ENCODE peak calls at places on chromosomes 4 and X, in seven cellular contexts. One of them, this sample, is unnamed.

GRCh38 chrX:105821471-105822081 is 763 bp upstream of the NRK start:
- DNase-seq in HCEC 1CT: no peak
- DNase-seq in NCI-H1417: no peak
- DNase-seq in RWPE1: peak
- DNase-seq in AG04450: peak
- DNase-seq in WTC11: peak
- DNase-seq in CD8-positive, alpha-beta T cell: no peak
- DNase-seq in this sample: no peak

GRCh38 chrX:24190500-24191156 is 41.1 kb downstream of the ZFX start:
- DNase-seq in CD8-positive, alpha-beta T cell: no peak
- DNase-seq in HCEC 1CT: peak
- DNase-seq in RWPE1: no peak
- DNase-seq in WTC11: no peak
- DNase-seq in AG04450: peak
- DNase-seq in NCI-H1417: no peak
- DNase-seq in this sample: peak

GRCh38 chr4:42327323-42327722 is 70.0 kb upstream of the SHISA3 start:
- DNase-seq in CD8-positive, alpha-beta T cell: no peak
- DNase-seq in RWPE1: no peak
- DNase-seq in NCI-H1417: no peak
- DNase-seq in AG04450: no peak
- DNase-seq in WTC11: no peak
- DNase-seq in HCEC 1CT: no peak
- DNase-seq in this sample: no peak

GRCh38 chr4:78775278-78776030 is 696 bp upstream of the BMP2K start:
- DNase-seq in CD8-positive, alpha-beta T cell: peak
- DNase-seq in NCI-H1417: peak
- DNase-seq in WTC11: peak
- DNase-seq in HCEC 1CT: peak
- DNase-seq in AG04450: no peak
- DNase-seq in RWPE1: peak
- DNase-seq in this sample: peak

GRCh38 chr4:38313999-38314561 is 349.9 kb upstream of the KLF3 start:
- DNase-seq in AG04450: no peak
- DNase-seq in NCI-H1417: no peak
- DNase-seq in WTC11: no peak
- DNase-seq in HCEC 1CT: peak
- DNase-seq in RWPE1: peak
- DNase-seq in CD8-positive, alpha-beta T cell: no peak
- DNase-seq in this sample: peak

GRCh38 chr4:76539979-76540378 is 105.0 kb downstream of the SHROOM3 start:
- DNase-seq in NCI-H1417: no peak
- DNase-seq in AG04450: no peak
- DNase-seq in RWPE1: no peak
- DNase-seq in HCEC 1CT: no peak
- DNase-seq in CD8-positive, alpha-beta T cell: no peak
- DNase-seq in WTC11: peak
- DNase-seq in this sample: peak

GRCh38 chr4:67030636-67031035 is 514.7 kb downstream of the CENPC start:
- DNase-seq in NCI-H1417: no peak
- DNase-seq in HCEC 1CT: no peak
- DNase-seq in RWPE1: no peak
- DNase-seq in CD8-positive, alpha-beta T cell: no peak
- DNase-seq in AG04450: no peak
- DNase-seq in WTC11: no peak
- DNase-seq in this sample: no peak

GRCh38 chrX:116863029-116863428 is 400.3 kb upstream of the CT83 start:
- DNase-seq in RWPE1: no peak
- DNase-seq in CD8-positive, alpha-beta T cell: no peak
- DNase-seq in HCEC 1CT: no peak
- DNase-seq in AG04450: no peak
- DNase-seq in WTC11: no peak
- DNase-seq in NCI-H1417: no peak
- DNase-seq in this sample: no peak

GRCh38 chrX:5672099-5672498 is 556.6 kb downstream of the NLGN4X start:
- DNase-seq in NCI-H1417: no peak
- DNase-seq in WTC11: no peak
- DNase-seq in RWPE1: no peak
- DNase-seq in AG04450: no peak
- DNase-seq in HCEC 1CT: no peak
- DNase-seq in CD8-positive, alpha-beta T cell: no peak
- DNase-seq in this sample: no peak

GRCh38 chr4:19850909-19851308 is 400.8 kb upstream of the SLIT2 start:
- DNase-seq in RWPE1: peak
- DNase-seq in HCEC 1CT: peak
- DNase-seq in NCI-H1417: no peak
- DNase-seq in CD8-positive, alpha-beta T cell: no peak
- DNase-seq in WTC11: no peak
- DNase-seq in AG04450: peak
- DNase-seq in this sample: peak

GRCh38 chr4:15755321-15755750 is 22.8 kb upstream of the CD38 start:
- DNase-seq in CD8-positive, alpha-beta T cell: no peak
- DNase-seq in NCI-H1417: no peak
- DNase-seq in AG04450: peak
- DNase-seq in HCEC 1CT: peak
- DNase-seq in WTC11: no peak
- DNase-seq in RWPE1: no peak
- DNase-seq in this sample: peak

GRCh38 chr4:102299302-102299701 is 46.0 kb downstream of the SLC39A8 start:
- DNase-seq in AG04450: no peak
- DNase-seq in CD8-positive, alpha-beta T cell: no peak
- DNase-seq in WTC11: no peak
- DNase-seq in RWPE1: no peak
- DNase-seq in HCEC 1CT: no peak
- DNase-seq in NCI-H1417: no peak
- DNase-seq in this sample: no peak

GRCh38 chr4:113899260-113900177 is 79.9 kb downstream of the ARSJ start:
- DNase-seq in HCEC 1CT: no peak
- DNase-seq in AG04450: no peak
- DNase-seq in RWPE1: no peak
- DNase-seq in CD8-positive, alpha-beta T cell: no peak
- DNase-seq in WTC11: no peak
- DNase-seq in NCI-H1417: no peak
- DNase-seq in this sample: no peak

GRCh38 chr4:80114732-80115265 is 41.8 kb upstream of the ANTXR2 start:
- DNase-seq in NCI-H1417: no peak
- DNase-seq in CD8-positive, alpha-beta T cell: no peak
- DNase-seq in HCEC 1CT: no peak
- DNase-seq in AG04450: no peak
- DNase-seq in RWPE1: no peak
- DNase-seq in WTC11: no peak
- DNase-seq in this sample: no peak

GRCh38 chrX:101206471-101206870 is 13.1 kb upstream of the DRP2 start:
- DNase-seq in HCEC 1CT: peak
- DNase-seq in CD8-positive, alpha-beta T cell: no peak
- DNase-seq in WTC11: no peak
- DNase-seq in RWPE1: peak
- DNase-seq in AG04450: no peak
- DNase-seq in NCI-H1417: peak
- DNase-seq in this sample: peak

This sample was measured in EL.